ENCODE peak calls at places on chromosomes 5 and 9, in nine cellular contexts. P is AG10803, Y is T-helper 9 cell, Z is naive B cell, Q is neural crest cell, B is Peyer's patch, C is ureter, L is glutamatergic neuron, I is HTR-8/SVneo. M is an unnamed sample.
A peak's percentile ranks its signal among the peaks of the same experiment; 100 is the strongest.

GRCh38 chr5:140575309-140575708 is 10.7 kb downstream of the SLC35A4 start:
- DNase-seq in P (peak; percentile 56), Y (no peak), Z (no peak), Q (no peak), B (no peak), C (no peak), L (no peak), I (no peak), M (peak; percentile 48)

GRCh38 chr9:124040935-124041816 is 29.6 kb downstream of the LHX2 start:
- DNase-seq in P (no peak), Y (peak; percentile 34), Z (peak; percentile 46), Q (peak; percentile 71), B (peak; percentile 32), C (no peak), L (peak; percentile 76), I (peak; percentile 42), M (peak; percentile 67)

GRCh38 chr9:114141553-114142548 is 13.5 kb upstream of the COL27A1 start:
- DNase-seq in P (no peak), Y (no peak), Z (no peak), Q (no peak), B (peak; percentile 18), C (no peak), L (no peak), I (no peak), M (peak; percentile 85)

GRCh38 chr9:112572416-112572815 is 85.8 kb downstream of the KIAA1958 start:
- DNase-seq in P (no peak), Y (no peak), Z (no peak), Q (no peak), B (no peak), C (no peak), L (no peak), I (no peak), M (no peak)

GRCh38 chr5:151719228-151719861 is 32.6 kb upstream of the SPARC start:
- DNase-seq in P (peak; percentile 66), Y (no peak), Z (no peak), Q (peak; percentile 17), B (no peak), C (no peak), L (no peak), I (no peak), M (peak; percentile 58)

GRCh38 chr5:55176176-55176818 is 3.3 kb upstream of the CDC20B start:
- DNase-seq in P (no peak), Y (no peak), Z (peak; percentile 12), Q (peak; percentile 51), B (no peak), C (no peak), L (peak; percentile 79), I (peak; percentile 54), M (peak; percentile 88)

GRCh38 chr9:127370147-127370579 is 26.8 kb upstream of the SLC2A8 start:
- DNase-seq in P (no peak), Y (no peak), Z (no peak), Q (no peak), B (no peak), C (no peak), L (no peak), I (no peak), M (no peak)

GRCh38 chr5:79705632-79706031 is 16.0 kb downstream of the CMYA5 start:
- DNase-seq in P (no peak), Y (no peak), Z (no peak), Q (no peak), B (no peak), C (no peak), L (no peak), I (no peak), M (no peak)

GRCh38 chr9:35870351-35870923 is at the start of gene OR13J1:
- DNase-seq in P (no peak), Y (no peak), Z (no peak), Q (no peak), B (no peak), C (no peak), L (no peak), I (no peak), M (no peak)

GRCh38 chr9:133953621-133953975 is 38.5 kb downstream of the VAV2 start:
- DNase-seq in P (no peak), Y (no peak), Z (no peak), Q (no peak), B (no peak), C (no peak), L (no peak), I (no peak), M (no peak)

GRCh38 chr5:1521671-1522600 is 1.8 kb downstream of the LPCAT1 start:
- DNase-seq in P (peak; percentile 55), Y (no peak), Z (no peak), Q (no peak), B (no peak), C (peak; percentile 40), L (no peak), I (peak; percentile 90), M (peak; percentile 74)

GRCh38 chr9:87445646-87446045 is 52.0 kb upstream of the DAPK1 start:
- DNase-seq in P (peak; percentile 5), Y (no peak), Z (peak; percentile 7), Q (peak; percentile 31), B (no peak), C (no peak), L (peak; percentile 53), I (peak; percentile 10), M (peak; percentile 49)

GRCh38 chr9:88706193-88707112 is 171.5 kb downstream of the NXNL2 start:
- DNase-seq in P (no peak), Y (no peak), Z (no peak), Q (peak; percentile 66), B (no peak), C (no peak), L (no peak), I (no peak), M (peak; percentile 12)

GRCh38 chr5:5288236-5288635 is 134.2 kb upstream of the ICE1 start:
- DNase-seq in P (no peak), Y (no peak), Z (no peak), Q (no peak), B (no peak), C (no peak), L (no peak), I (peak; percentile 49), M (no peak)

GRCh38 chr9:116596646-116597045 is 90.5 kb upstream of the TRIM32 start:
- DNase-seq in P (no peak), Y (no peak), Z (no peak), Q (no peak), B (no peak), C (no peak), L (no peak), I (no peak), M (no peak)

GRCh38 chr9:74117731-74118130 is 379.4 kb upstream of the RORB start:
- DNase-seq in P (no peak), Y (no peak), Z (no peak), Q (no peak), B (no peak), C (no peak), L (no peak), I (no peak), M (no peak)

GRCh38 chr9:111190352-111190751 is 139.7 kb downstream of the OR2K2 start:
- DNase-seq in P (no peak), Y (no peak), Z (no peak), Q (no peak), B (no peak), C (no peak), L (no peak), I (no peak), M (no peak)

GRCh38 chr5:432928-433791 is 9.8 kb upstream of the EXOC3 start:
- DNase-seq in P (no peak), Y (no peak), Z (no peak), Q (no peak), B (no peak), C (no peak), L (peak; percentile 10), I (no peak), M (no peak)

GRCh38 chr9:93108301-93109041 is 12.5 kb downstream of the CARD19 start:
- DNase-seq in P (no peak), Y (no peak), Z (no peak), Q (no peak), B (no peak), C (peak; percentile 44), L (peak; percentile 14), I (no peak), M (no peak)

GRCh38 chr9:16262467-16263261 is 607.8 kb downstream of the BNC2 start:
- DNase-seq in P (no peak), Y (no peak), Z (no peak), Q (no peak), B (no peak), C (no peak), L (no peak), I (no peak), M (peak; percentile 3)

GRCh38 chr5:110865400-110866094 is 126.7 kb downstream of the SLC25A46 start:
- DNase-seq in P (peak; percentile 2), Y (no peak), Z (no peak), Q (peak; percentile 16), B (no peak), C (no peak), L (peak; percentile 27), I (no peak), M (peak; percentile 73)

GRCh38 chr9:111622626-111623025 is 8.5 kb upstream of the DNAJC25 start:
- DNase-seq in P (peak; percentile 88), Y (no peak), Z (no peak), Q (no peak), B (no peak), C (peak; percentile 55), L (no peak), I (peak; percentile 53), M (no peak)

GRCh38 chr5:81778642-81779041 is 27.7 kb upstream of the SSBP2 start:
- DNase-seq in P (peak; percentile 27), Y (no peak), Z (no peak), Q (no peak), B (no peak), C (no peak), L (no peak), I (no peak), M (no peak)

M was measured in DMS53.